ENCODE peak calls at places on chromosomes 1 and 21, in seven cellular contexts. U is endothelial cell of umbilical vein, P is transverse colon, D is Panc1, S is stomach, R is breast epithelium, Y is HepG2. K is an unnamed sample.

GRCh38 chr1:150613061-150613920 is 16.1 kb downstream of the ENSA start:
- DNase-seq in D (peak), Y (peak), R (no peak), U (peak), P (peak), S (no peak), K (no peak)

GRCh38 chr1:227356582-227357228 is 38.4 kb upstream of the CDC42BPA start:
- DNase-seq in R (no peak), Y (peak), U (peak), S (peak), D (no peak), P (peak), K (peak)

GRCh38 chr1:154463512-154463990 is 38.5 kb upstream of the TDRD10 start:
- DNase-seq in Y (no peak), R (no peak), U (peak), D (no peak), S (no peak), P (peak), K (no peak)

GRCh38 chr1:17191990-17192242 is 13.0 kb upstream of the PADI1 start:
- DNase-seq in R (no peak), U (no peak), D (no peak), Y (no peak), S (no peak), P (no peak), K (no peak)

GRCh38 chr1:91613594-91613993 is 112.9 kb downstream of the CDC7 start:
- DNase-seq in Y (no peak), P (peak), U (no peak), R (no peak), S (no peak), D (no peak), K (no peak)

GRCh38 chr1:14603641-14604040 is 5.2 kb downstream of the KAZN start:
- DNase-seq in Y (no peak), D (no peak), R (no peak), S (no peak), U (no peak), P (no peak), K (no peak)

GRCh38 chr1:7387053-7387861 is 383.8 kb upstream of the VAMP3 start:
- DNase-seq in S (peak), P (no peak), Y (no peak), D (no peak), R (peak), U (no peak), K (no peak)

GRCh38 chr1:156259805-156260204 is 11.9 kb upstream of the PAQR6 start:
- DNase-seq in P (no peak), R (no peak), D (no peak), Y (no peak), U (no peak), S (no peak), K (peak)

GRCh38 chr1:33130297-33130696 is 49.3 kb downstream of the AZIN2 start:
- DNase-seq in R (no peak), S (no peak), P (no peak), D (no peak), U (no peak), Y (no peak), K (no peak)

GRCh38 chr1:234490789-234491479 is 12.0 kb upstream of the TARBP1 start:
- DNase-seq in D (no peak), U (no peak), P (no peak), S (no peak), R (no peak), Y (no peak), K (no peak)

GRCh38 chr1:113811888-113812660 is at the start of gene RSBN1:
- DNase-seq in P (peak), S (peak), D (peak), R (peak), Y (peak), U (peak), K (peak)
- TF ChIP-seq CTCF in P (peak), S (no peak), D (no peak), R (no peak), Y (no peak), U (no peak), K (no peak)

DNA sequence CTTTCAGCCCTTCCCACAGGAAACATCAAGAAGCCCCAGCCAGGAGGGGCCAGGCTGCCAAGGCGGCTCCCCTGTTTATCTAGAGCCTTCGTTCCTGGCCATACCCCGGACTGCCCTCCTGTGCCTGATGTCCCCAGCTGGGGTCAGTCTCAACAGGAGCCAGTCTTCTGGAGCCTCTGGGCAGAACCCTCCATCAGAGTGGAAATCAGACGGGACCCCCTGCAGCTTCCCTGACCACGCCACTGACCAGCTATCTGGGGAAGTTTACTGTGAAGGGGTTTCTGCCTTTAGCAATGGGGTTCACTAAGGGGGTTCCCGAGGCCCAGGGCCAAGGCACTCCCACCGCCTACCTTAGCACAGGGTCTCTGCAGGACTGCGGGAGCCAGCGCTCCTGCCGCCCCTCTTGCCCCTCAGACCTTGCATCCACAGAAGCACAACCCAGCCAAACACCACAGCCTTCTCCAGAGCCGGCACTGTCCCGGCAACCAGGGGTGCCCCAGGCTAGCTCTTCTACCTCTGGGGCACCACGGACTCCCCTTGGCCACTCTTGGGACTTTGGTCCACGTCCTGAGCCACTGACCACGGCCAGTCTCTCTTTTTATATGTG is 3.5 kb upstream of the MTFR1L start:
- DNase-seq in D (no peak), S (no peak), U (no peak), Y (no peak), R (no peak), P (no peak), K (no peak)
- TF ChIP-seq POLR2AphosphoS5 in D (no peak), S (no peak), U (no peak), Y (no peak), R (no peak), P (no peak), K (no peak)

GRCh38 chr1:216832192-216832591 is 109.0 kb upstream of the ESRRG start:
- DNase-seq in S (peak), Y (peak), P (no peak), D (no peak), R (no peak), U (no peak), K (no peak)
- TF ChIP-seq CTCF in S (no peak), Y (peak), P (no peak), D (no peak), R (no peak), U (no peak), K (no peak)

GRCh38 chr1:59018860-59019259 is 235.0 kb upstream of the JUN start:
- DNase-seq in Y (no peak), R (no peak), D (no peak), P (no peak), S (no peak), U (no peak), K (no peak)

GRCh38 chr1:59018446-59018845 is 234.6 kb upstream of the JUN start:
- DNase-seq in P (no peak), Y (no peak), R (no peak), D (no peak), S (no peak), U (no peak), K (no peak)

GRCh38 chr1:59022199-59022598 is 238.4 kb upstream of the JUN start:
- DNase-seq in D (no peak), S (no peak), P (no peak), U (no peak), R (no peak), Y (no peak), K (no peak)

GRCh38 chr1:59022799-59023198 is 239.0 kb upstream of the JUN start:
- DNase-seq in R (no peak), Y (no peak), U (no peak), S (no peak), D (no peak), P (no peak), K (no peak)

DNA sequence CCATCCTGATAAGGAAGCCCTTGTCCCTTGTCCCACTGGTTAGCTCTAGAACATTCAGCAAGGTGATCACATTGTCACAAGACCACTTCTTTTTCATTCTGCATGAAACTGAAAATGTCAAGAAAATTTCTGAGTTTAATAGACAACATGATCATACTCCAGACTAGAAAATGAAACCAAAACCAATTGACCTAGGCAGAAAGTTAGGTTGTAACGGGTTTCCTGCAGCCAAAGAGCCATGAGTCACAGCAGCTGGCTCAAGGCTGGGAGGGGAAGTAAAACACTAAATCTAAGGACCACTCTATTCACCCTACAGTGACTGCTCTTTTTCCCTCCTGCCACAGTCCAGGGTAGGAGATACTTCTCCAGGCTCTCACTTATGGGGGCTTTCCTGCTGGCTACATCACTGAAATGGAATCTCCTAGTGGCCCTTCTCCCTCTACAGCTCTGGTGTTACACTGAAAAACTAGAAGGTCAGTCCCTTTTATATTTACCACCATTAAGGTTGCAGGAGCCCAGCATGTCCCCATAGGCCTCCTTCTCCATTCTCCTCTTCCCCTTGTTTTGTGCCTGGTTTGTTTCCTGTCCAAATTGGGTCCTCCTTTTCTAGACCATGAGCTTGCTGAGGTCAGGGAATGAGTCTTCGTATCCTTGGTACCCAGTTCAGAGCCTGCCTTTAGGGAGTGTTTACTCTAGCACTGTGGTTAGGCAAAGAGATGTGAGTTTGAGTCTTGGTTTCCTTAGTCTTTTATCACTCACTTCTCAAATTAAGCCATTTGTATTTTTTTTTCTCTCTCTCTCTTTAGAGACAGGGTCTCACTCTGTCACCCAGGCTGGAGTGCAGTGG is 236.5 kb upstream of the JUN start:
- DNase-seq in R (peak), P (peak), U (peak), S (peak), D (peak), Y (no peak), K (no peak)
- TF ChIP-seq POLR2AphosphoS5 in R (no peak), P (peak), U (no peak), S (no peak), D (no peak), Y (no peak), K (no peak)

GRCh38 chr1:2355408-2356261 is 35.7 kb downstream of the MORN1 start:
- DNase-seq in Y (no peak), D (no peak), S (no peak), R (no peak), U (no peak), P (no peak), K (no peak)
- TF ChIP-seq CTCF in Y (no peak), D (no peak), S (no peak), R (no peak), U (no peak), P (no peak), K (no peak)

DNA sequence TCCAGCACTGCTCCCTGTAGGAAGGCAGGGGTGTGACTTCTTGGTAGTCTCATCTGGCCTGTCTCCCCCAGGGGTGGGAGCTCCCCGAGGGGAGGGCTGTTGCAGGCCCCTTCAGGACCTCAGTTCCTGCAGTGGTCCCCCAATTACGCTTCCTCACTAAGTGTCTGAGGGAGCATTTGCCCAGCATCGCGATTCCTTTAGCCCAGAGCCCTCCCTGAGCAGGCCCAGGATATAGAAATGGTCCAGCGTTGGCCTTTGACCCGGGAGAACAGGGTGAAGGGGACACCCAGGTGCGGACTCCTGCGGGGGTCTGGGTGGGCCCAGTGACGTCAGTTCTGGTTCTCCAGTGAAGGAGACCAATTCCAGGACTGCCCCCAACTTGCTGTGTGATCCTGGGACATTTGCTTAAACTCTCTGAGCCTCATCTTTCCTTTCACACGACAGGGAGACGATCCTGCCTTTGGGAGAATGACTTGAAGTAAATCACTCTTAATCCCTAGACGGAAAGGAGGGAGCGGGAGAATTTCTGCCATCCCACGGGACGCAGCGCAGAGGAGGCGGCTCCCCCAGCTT is 32.6 kb upstream of the BTG2 start:
- DNase-seq in R (no peak), S (no peak), Y (no peak), P (no peak), D (no peak), U (no peak), K (no peak)
- TF ChIP-seq POLR2AphosphoS5 in R (no peak), S (no peak), Y (no peak), P (no peak), D (no peak), U (no peak), K (no peak)

GRCh38 chr21:45479691-45480675 is 62.3 kb downstream of the SLC19A1 start:
- DNase-seq in D (no peak), Y (no peak), U (no peak), P (no peak), S (no peak), R (no peak), K (no peak)

GRCh38 chr21:45476582-45476981 is 65.7 kb downstream of the SLC19A1 start:
- DNase-seq in P (no peak), R (no peak), S (no peak), D (no peak), Y (no peak), U (no peak), K (no peak)

GRCh38 chr21:45477176-45478114 is 64.8 kb downstream of the SLC19A1 start:
- DNase-seq in D (no peak), S (no peak), Y (no peak), R (no peak), U (no peak), P (no peak), K (no peak)

GRCh38 chr21:45478816-45479669 is 63.2 kb downstream of the SLC19A1 start:
- DNase-seq in S (no peak), Y (no peak), P (no peak), D (no peak), R (no peak), U (no peak), K (no peak)

GRCh38 chr21:45478115-45478801 is 64.0 kb downstream of the SLC19A1 start:
- DNase-seq in U (peak), Y (peak), R (no peak), S (peak), D (no peak), P (peak), K (peak)
- TF ChIP-seq CTCF in U (peak), Y (peak), R (peak), S (peak), D (no peak), P (peak), K (peak)

GRCh38 chr1:213989740-213990472 is 2.1 kb downstream of the PROX1 start:
- DNase-seq in Y (no peak), P (peak), D (no peak), S (no peak), U (no peak), R (peak), K (peak)
- TF ChIP-seq POLR2AphosphoS5 in Y (no peak), P (no peak), D (no peak), S (no peak), U (no peak), R (no peak), K (no peak)

GRCh38 chr1:4422496-4423289 is 231.7 kb upstream of the AJAP1 start:
- DNase-seq in Y (no peak), R (peak), S (no peak), P (no peak), U (no peak), D (no peak), K (no peak)
- TF ChIP-seq CTCF in Y (no peak), R (no peak), S (no peak), P (no peak), U (no peak), D (no peak), K (no peak)

GRCh38 chr1:9292361-9293240 is at the start of gene SPSB1:
- DNase-seq in P (peak), R (peak), D (no peak), Y (peak), S (peak), U (peak), K (peak)
- TF ChIP-seq POLR2AphosphoS5 in P (peak), R (peak), D (peak), Y (peak), S (no peak), U (peak), K (peak)